ENCODE peak calls at places on chromosomes 5 and 9, in six cellular contexts. One of them, this sample, is unnamed.

GRCh38 chr5:53733853-53734252 is 173.4 kb downstream of the NDUFS4 start:
- DNase-seq in WERI-Rb-1: peak
- DNase-seq in stimulated activated CD8-positive, alpha-beta memory T cell treated with anti-CD3 and anti-CD28 coated beads, Interleukin-4, amount 100 ng/mL, for 1 hour: no peak
- DNase-seq in PC-3: peak
- DNase-seq in WTC11: no peak
- DNase-seq in amygdala: no peak
- DNase-seq in this sample: no peak

GRCh38 chr9:123359106-123359505 is 3.1 kb downstream of the CRB2 start:
- DNase-seq in WERI-Rb-1: no peak
- DNase-seq in stimulated activated CD8-positive, alpha-beta memory T cell treated with anti-CD3 and anti-CD28 coated beads, Interleukin-4, amount 100 ng/mL, for 1 hour: no peak
- DNase-seq in PC-3: no peak
- DNase-seq in WTC11: no peak
- DNase-seq in amygdala: no peak
- DNase-seq in this sample: no peak

GRCh38 chr9:115847245-115847644 is 306.3 kb upstream of the PAPPA start:
- DNase-seq in WERI-Rb-1: no peak
- DNase-seq in stimulated activated CD8-positive, alpha-beta memory T cell treated with anti-CD3 and anti-CD28 coated beads, Interleukin-4, amount 100 ng/mL, for 1 hour: no peak
- DNase-seq in PC-3: peak
- DNase-seq in WTC11: no peak
- DNase-seq in amygdala: no peak
- DNase-seq in this sample: no peak

GRCh38 chr5:102421647-102422046 is 77.2 kb downstream of the SLCO6A1 start:
- DNase-seq in WERI-Rb-1: peak
- DNase-seq in stimulated activated CD8-positive, alpha-beta memory T cell treated with anti-CD3 and anti-CD28 coated beads, Interleukin-4, amount 100 ng/mL, for 1 hour: no peak
- DNase-seq in PC-3: peak
- DNase-seq in WTC11: no peak
- DNase-seq in amygdala: no peak
- DNase-seq in this sample: no peak

GRCh38 chr9:137832191-137832700 is 45.3 kb upstream of the CACNA1B start:
- DNase-seq in WERI-Rb-1: no peak
- DNase-seq in stimulated activated CD8-positive, alpha-beta memory T cell treated with anti-CD3 and anti-CD28 coated beads, Interleukin-4, amount 100 ng/mL, for 1 hour: no peak
- DNase-seq in PC-3: no peak
- DNase-seq in WTC11: no peak
- DNase-seq in amygdala: no peak
- DNase-seq in this sample: no peak

GRCh38 chr9:135294826-135295225 is 184.8 kb upstream of the PPP1R26 start:
- DNase-seq in WERI-Rb-1: peak
- DNase-seq in stimulated activated CD8-positive, alpha-beta memory T cell treated with anti-CD3 and anti-CD28 coated beads, Interleukin-4, amount 100 ng/mL, for 1 hour: no peak
- DNase-seq in PC-3: peak
- DNase-seq in WTC11: peak
- DNase-seq in amygdala: no peak
- DNase-seq in this sample: no peak

GRCh38 chr9:132516301-132516700 is 66.1 kb upstream of the BARHL1 start:
- DNase-seq in WERI-Rb-1: no peak
- DNase-seq in stimulated activated CD8-positive, alpha-beta memory T cell treated with anti-CD3 and anti-CD28 coated beads, Interleukin-4, amount 100 ng/mL, for 1 hour: no peak
- DNase-seq in PC-3: no peak
- DNase-seq in WTC11: no peak
- DNase-seq in amygdala: no peak
- DNase-seq in this sample: no peak

GRCh38 chr5:150363185-150363584 is 5.7 kb downstream of the TCOF1 start:
- DNase-seq in WERI-Rb-1: no peak
- DNase-seq in stimulated activated CD8-positive, alpha-beta memory T cell treated with anti-CD3 and anti-CD28 coated beads, Interleukin-4, amount 100 ng/mL, for 1 hour: no peak
- DNase-seq in PC-3: no peak
- DNase-seq in WTC11: no peak
- DNase-seq in amygdala: no peak
- DNase-seq in this sample: no peak

GRCh38 chr5:67249590-67249895 is 52.9 kb upstream of the CD180 start:
- DNase-seq in WERI-Rb-1: no peak
- DNase-seq in stimulated activated CD8-positive, alpha-beta memory T cell treated with anti-CD3 and anti-CD28 coated beads, Interleukin-4, amount 100 ng/mL, for 1 hour: no peak
- DNase-seq in PC-3: no peak
- DNase-seq in WTC11: no peak
- DNase-seq in amygdala: no peak
- DNase-seq in this sample: no peak

GRCh38 chr5:1125030-1125357 is 13.1 kb upstream of the SLC12A7 start:
- DNase-seq in WERI-Rb-1: no peak
- DNase-seq in stimulated activated CD8-positive, alpha-beta memory T cell treated with anti-CD3 and anti-CD28 coated beads, Interleukin-4, amount 100 ng/mL, for 1 hour: no peak
- DNase-seq in PC-3: no peak
- DNase-seq in WTC11: no peak
- DNase-seq in amygdala: no peak
- DNase-seq in this sample: no peak

GRCh38 chr5:172681421-172681820 is 40.4 kb downstream of the NEURL1B start:
- DNase-seq in WERI-Rb-1: no peak
- DNase-seq in stimulated activated CD8-positive, alpha-beta memory T cell treated with anti-CD3 and anti-CD28 coated beads, Interleukin-4, amount 100 ng/mL, for 1 hour: no peak
- DNase-seq in PC-3: no peak
- DNase-seq in WTC11: no peak
- DNase-seq in amygdala: no peak
- DNase-seq in this sample: no peak

GRCh38 chr5:168793844-168794837 is 215.0 kb upstream of the PANK3 start:
- DNase-seq in WERI-Rb-1: no peak
- DNase-seq in stimulated activated CD8-positive, alpha-beta memory T cell treated with anti-CD3 and anti-CD28 coated beads, Interleukin-4, amount 100 ng/mL, for 1 hour: no peak
- DNase-seq in PC-3: no peak
- DNase-seq in WTC11: no peak
- DNase-seq in amygdala: peak
- DNase-seq in this sample: no peak

GRCh38 chr5:4862500-4862899 is 277.6 kb upstream of the ADAMTS16 start:
- DNase-seq in WERI-Rb-1: no peak
- DNase-seq in stimulated activated CD8-positive, alpha-beta memory T cell treated with anti-CD3 and anti-CD28 coated beads, Interleukin-4, amount 100 ng/mL, for 1 hour: no peak
- DNase-seq in PC-3: peak
- DNase-seq in WTC11: no peak
- DNase-seq in amygdala: no peak
- DNase-seq in this sample: no peak

GRCh38 chr9:36443581-36443980 is 43.5 kb upstream of the RNF38 start:
- DNase-seq in WERI-Rb-1: no peak
- DNase-seq in stimulated activated CD8-positive, alpha-beta memory T cell treated with anti-CD3 and anti-CD28 coated beads, Interleukin-4, amount 100 ng/mL, for 1 hour: no peak
- DNase-seq in PC-3: peak
- DNase-seq in WTC11: no peak
- DNase-seq in amygdala: no peak
- DNase-seq in this sample: no peak